ENCODE peak calls at places on chromosomes 12 and 14, in seven cellular contexts. L, F, D, E, U, I and N are unnamed samples.

GRCh38 chr12:95445884-95446482 is 28.0 kb upstream of the METAP2 start:
- DNase-seq in E (no peak), D (no peak), I (no peak), L (no peak), U (no peak), F (no peak), N (no peak)

GRCh38 chr12:65818454-65819382 is 5.6 kb upstream of the HMGA2 start:
- DNase-seq in F (no peak), L (peak), E (no peak), I (no peak), D (no peak), U (peak), N (no peak)

GRCh38 chr12:48061943-48062719 is 43.7 kb downstream of the SENP1 start:
- DNase-seq in E (peak), L (no peak), D (no peak), I (no peak), U (peak), F (peak), N (peak)

GRCh38 chr14:53032161-53032803 is 81.4 kb upstream of the FERMT2 start:
- DNase-seq in F (peak), E (peak), I (no peak), D (no peak), L (peak), U (no peak), N (peak)

GRCh38 chr14:72777636-72778035 is 116.3 kb downstream of the DPF3 start:
- DNase-seq in I (no peak), E (no peak), L (no peak), D (no peak), U (no peak), F (no peak), N (no peak)

GRCh38 chr12:1933342-1933992 is 15.0 kb upstream of the CACNA2D4 start:
- DNase-seq in E (no peak), I (peak), L (peak), F (no peak), U (no peak), D (peak), N (peak)

GRCh38 chr14:81211844-81212243 is 8.9 kb downstream of the GTF2A1 start:
- DNase-seq in D (no peak), F (no peak), L (peak), U (peak), E (peak), I (no peak), N (peak)

GRCh38 chr14:68800361-68800760 is 7.5 kb upstream of the ZFP36L1 start:
- DNase-seq in U (no peak), I (no peak), D (no peak), F (no peak), E (no peak), L (no peak), N (peak)

GRCh38 chr12:57727758-57728395 is 10.7 kb downstream of the AGAP2 start:
- DNase-seq in L (no peak), E (peak), U (peak), I (no peak), D (peak), F (no peak), N (no peak)

GRCh38 chr12:131350943-131351318 is 360.0 kb upstream of the SFSWAP start:
- DNase-seq in D (no peak), E (no peak), F (no peak), I (no peak), U (no peak), L (no peak), N (no peak)

GRCh38 chr12:105274571-105274970 is 38.6 kb upstream of the APPL2 start:
- DNase-seq in D (no peak), L (no peak), U (no peak), F (no peak), I (no peak), E (no peak), N (no peak)

GRCh38 chr14:61547186-61548121 is 147.9 kb upstream of the HIF1A start:
- DNase-seq in L (peak), E (peak), U (peak), I (no peak), D (no peak), F (no peak), N (peak)

GRCh38 chr12:9083793-9084192 is 31.9 kb downstream of the A2M start:
- DNase-seq in I (no peak), D (no peak), E (no peak), U (no peak), F (no peak), L (no peak), N (no peak)

GRCh38 chr12:68460236-68460635 is 128.1 kb upstream of the MDM1 start:
- DNase-seq in F (no peak), E (no peak), U (no peak), I (no peak), D (no peak), L (no peak), N (no peak)

GRCh38 chr12:31591308-31591901 is 469 bp upstream of the DENND5B start:
- DNase-seq in L (no peak), F (no peak), U (peak), I (no peak), E (peak), D (peak), N (peak)
- H3K4ac ChIP-seq in L (peak), F (no peak), U (no peak), I (no peak), E (no peak), D (no peak), N (peak)

GRCh38 chr12:116959198-116959460 is 48.4 kb downstream of the FBXW8 start:
- DNase-seq in F (no peak), U (no peak), D (no peak), I (no peak), E (no peak), L (peak), N (no peak)
- H3K23ac ChIP-seq in F (no peak), U (no peak), D (no peak), I (no peak), E (no peak), L (no peak), N (no peak)

DNA sequence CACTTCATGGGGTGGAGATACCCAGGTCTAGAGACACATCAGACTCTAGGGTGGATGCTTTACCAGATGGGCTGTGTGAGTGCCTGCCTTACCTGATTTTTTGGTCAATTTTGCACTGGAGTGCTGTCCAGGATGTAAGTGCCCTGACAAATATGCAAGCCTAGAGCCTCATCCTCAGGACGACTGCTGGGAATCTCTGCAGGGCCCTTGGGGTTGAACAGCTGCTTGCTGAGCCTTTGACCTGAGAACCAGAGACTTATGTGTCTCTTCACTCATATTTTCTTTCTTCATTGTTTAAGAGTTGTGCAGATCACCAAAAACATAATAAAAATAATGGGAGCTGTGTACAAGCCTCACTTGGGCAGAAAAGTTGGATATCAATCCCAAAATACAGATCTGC is 551.5 kb upstream of the ATP2B1 start:
- DNase-seq in F (no peak), E (no peak), L (no peak), I (no peak), D (no peak), U (no peak), N (no peak)
- H3K4ac ChIP-seq in F (no peak), E (no peak), L (no peak), I (no peak), D (no peak), U (no peak), N (no peak)

GRCh38 chr12:31267966-31268365 is 58.0 kb downstream of the SINHCAF start:
- DNase-seq in I (no peak), L (no peak), U (no peak), D (no peak), E (no peak), F (no peak), N (peak)

GRCh38 chr12:31265722-31266121 is 60.2 kb downstream of the SINHCAF start:
- DNase-seq in L (no peak), E (no peak), I (no peak), F (no peak), D (peak), U (peak), N (no peak)

GRCh38 chr12:31260840-31261239 is 65.1 kb downstream of the SINHCAF start:
- DNase-seq in I (no peak), L (no peak), U (no peak), E (no peak), F (no peak), D (no peak), N (no peak)

GRCh38 chr12:31261744-31262143 is 64.2 kb downstream of the SINHCAF start:
- DNase-seq in F (no peak), I (no peak), U (no peak), D (no peak), L (no peak), E (no peak), N (no peak)

DNA sequence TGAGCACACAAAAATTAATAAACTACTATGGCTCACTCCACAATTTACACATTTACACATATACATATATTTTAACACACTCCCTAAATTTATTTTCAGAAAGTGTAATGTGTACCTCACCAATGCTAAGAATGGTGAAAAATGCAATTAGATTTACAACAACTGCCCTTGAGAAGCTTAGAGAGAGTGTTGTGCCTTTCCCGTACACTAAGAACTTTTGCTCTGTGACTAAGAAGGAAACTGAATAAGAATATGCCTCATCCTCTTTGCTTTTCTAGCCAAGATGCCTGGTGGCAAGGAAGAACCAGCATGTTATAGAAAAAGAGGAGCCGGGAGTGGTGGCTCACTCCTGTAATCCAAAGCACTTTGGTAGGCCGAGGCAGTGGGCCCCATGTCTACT is 62.3 kb downstream of the SINHCAF start:
- DNase-seq in U (no peak), I (no peak), F (no peak), D (no peak), E (no peak), L (no peak), N (no peak)
- H3K23ac ChIP-seq in U (no peak), I (no peak), F (no peak), D (no peak), E (no peak), L (no peak), N (no peak)

DNA sequence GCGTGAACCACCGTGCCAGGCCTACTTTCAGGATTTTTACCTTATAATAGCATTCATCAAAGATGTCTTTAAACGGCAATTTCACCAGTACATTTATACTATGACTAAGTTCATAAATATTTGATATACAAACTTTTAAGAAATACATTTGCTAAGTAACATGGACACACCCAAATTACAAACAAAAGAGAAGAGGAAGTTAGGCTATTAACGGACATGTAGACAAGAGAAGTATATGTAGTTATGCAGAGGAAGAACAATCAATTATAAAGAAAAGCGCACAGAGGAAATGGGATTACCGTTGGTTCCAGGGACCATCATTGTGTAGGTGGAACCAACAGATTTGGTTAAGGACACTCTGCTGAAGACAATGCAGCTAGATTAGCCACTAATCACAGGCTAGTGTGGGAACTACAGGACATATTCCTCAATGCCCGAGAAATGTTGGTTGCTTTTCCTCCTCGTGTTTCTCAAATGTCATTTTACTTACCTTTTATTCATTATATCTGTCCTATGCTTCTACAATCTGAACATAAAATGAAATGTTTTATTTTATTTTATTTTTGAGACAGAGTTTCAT is 24.0 kb upstream of the PKP2 start:
- DNase-seq in D (no peak), U (peak), F (no peak), I (no peak), L (no peak), E (no peak), N (no peak)
- H3K4ac ChIP-seq in D (no peak), U (no peak), F (no peak), I (no peak), L (no peak), E (no peak), N (no peak)

DNA sequence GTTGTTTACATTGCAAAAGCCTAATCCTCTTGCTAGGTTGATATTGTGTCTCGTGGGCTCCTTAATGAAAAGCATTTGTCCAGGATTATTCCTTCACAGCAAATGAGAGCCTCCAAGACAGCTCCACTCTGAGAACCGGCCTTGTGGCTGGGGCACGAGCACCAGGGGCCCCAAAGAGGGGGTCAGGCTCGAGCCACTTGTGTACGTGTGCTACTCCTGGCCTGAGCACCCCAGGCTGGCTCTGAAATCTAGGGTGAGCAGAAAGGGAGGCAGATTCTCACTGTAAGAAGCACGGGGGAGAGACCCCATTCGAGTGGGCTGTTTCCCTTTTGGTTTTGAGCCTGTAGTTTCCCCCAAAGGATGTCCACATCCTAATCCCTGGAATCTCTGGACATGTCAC is 45.0 kb upstream of the FZD10 start:
- DNase-seq in F (no peak), L (no peak), I (no peak), U (no peak), D (no peak), E (no peak), N (no peak)
- H3K23ac ChIP-seq in F (no peak), L (no peak), I (no peak), U (no peak), D (no peak), E (no peak), N (no peak)

DNA sequence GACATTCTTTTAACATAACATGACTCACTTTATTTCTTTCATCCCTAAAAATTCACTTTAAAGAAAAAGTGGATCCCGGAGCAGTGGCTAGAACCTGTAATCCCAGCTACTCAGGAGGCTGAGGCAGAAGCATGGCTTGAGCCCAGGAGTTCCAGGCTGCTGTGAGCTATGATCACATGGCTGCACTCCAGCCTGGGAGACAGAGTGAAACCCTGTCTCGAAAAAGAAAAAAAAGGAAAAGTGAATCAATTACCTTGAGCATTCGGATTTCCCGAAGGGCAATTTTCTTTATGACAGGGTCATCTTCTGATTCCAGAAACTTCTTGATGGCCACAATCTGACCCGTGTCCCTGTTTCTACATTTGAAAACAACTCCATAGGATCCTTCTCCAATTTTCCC is 1.2 kb downstream of the CDKL1 start:
- DNase-seq in F (no peak), U (no peak), D (no peak), E (no peak), L (no peak), I (no peak), N (no peak)
- H3K4ac ChIP-seq in F (no peak), U (no peak), D (no peak), E (no peak), L (peak), I (no peak), N (no peak)

GRCh38 chr14:74538411-74539391 is 45.1 kb downstream of the ISCA2 start:
- DNase-seq in I (no peak), D (no peak), L (no peak), F (no peak), E (no peak), U (no peak), N (no peak)
- H3K23ac ChIP-seq in I (no peak), D (no peak), L (no peak), F (no peak), E (no peak), U (peak), N (no peak)

DNA sequence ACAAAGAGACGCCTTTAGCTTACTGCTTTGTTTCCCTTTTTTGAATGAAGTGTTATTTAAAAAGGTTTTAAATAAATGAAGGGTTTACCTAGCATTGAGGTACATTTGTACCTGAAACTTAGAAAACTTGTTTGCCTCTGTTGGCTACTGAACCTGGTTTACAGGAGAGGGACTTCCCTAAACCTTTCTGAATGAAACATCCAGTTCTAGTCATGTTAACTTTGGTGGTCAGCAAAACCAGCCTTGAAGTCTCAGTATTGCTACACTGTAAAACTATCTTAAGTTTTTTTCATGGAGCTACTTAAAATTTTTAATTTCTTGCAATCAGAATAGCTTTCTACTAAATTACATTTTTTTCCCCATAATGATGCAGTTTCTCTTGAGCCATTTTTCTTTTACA is 38.2 kb downstream of the RASSF8 start:
- DNase-seq in L (no peak), I (no peak), U (no peak), E (no peak), D (no peak), F (no peak), N (no peak)
- H3K4ac ChIP-seq in L (no peak), I (no peak), U (no peak), E (no peak), D (no peak), F (no peak), N (no peak)